ENCODE peak calls at places on chromosomes 12 and 14, in ten cellular contexts. K is renal cortical epithelial cell; D is T follicular helper cell; O is iris pigment epithelial cell; U is germinal center; I is GM13977; A is NT2/D1; M is CD4-positive, alpha-beta T cell; Z is left cardiac atrium; W is retina. Q is an unnamed sample.
A peak's percentile ranks its signal among the peaks of the same experiment; 100 is the strongest.

GRCh38 chr12:61546296-61546695 is 713.9 kb upstream of the USP15 start:
- DNase-seq in K (no peak), D (no peak), O (no peak), U (no peak), I (no peak), A (no peak), M (no peak), Z (no peak), W (no peak), Q (no peak)

GRCh38 chr12:127280393-127281275 is 986.3 kb upstream of the TMEM132C start:
- DNase-seq in K (no peak), D (peak; percentile 30), O (no peak), U (peak; percentile 57), I (peak; percentile 40), A (peak; percentile 50), M (peak; percentile 48), Z (peak; percentile 46), W (peak; percentile 78), Q (no peak)

GRCh38 chr12:112122823-112123690 is 2.3 kb upstream of the TRAFD1 start:
- DNase-seq in K (no peak), D (no peak), O (peak; percentile 95), U (no peak), I (no peak), A (no peak), M (no peak), Z (no peak), W (no peak), Q (no peak)

GRCh38 chr14:30988509-30988908 is 36.9 kb upstream of the AP4S1 start:
- DNase-seq in K (peak; percentile 48), D (no peak), O (peak; percentile 67), U (no peak), I (no peak), A (no peak), M (no peak), Z (no peak), W (no peak), Q (no peak)

GRCh38 chr12:125142601-125143000 is 77.4 kb downstream of the AACS start:
- DNase-seq in K (no peak), D (no peak), O (no peak), U (no peak), I (no peak), A (no peak), M (no peak), Z (no peak), W (no peak), Q (no peak)

GRCh38 chr14:89680156-89680555 is 263.1 kb upstream of the FOXN3 start:
- DNase-seq in K (no peak), D (no peak), O (no peak), U (no peak), I (no peak), A (no peak), M (no peak), Z (no peak), W (no peak), Q (no peak)

GRCh38 chr14:42884100-42884499 is 1277.4 kb downstream of the LRFN5 start:
- DNase-seq in K (peak; percentile 97), D (no peak), O (peak; percentile 91), U (no peak), I (no peak), A (no peak), M (no peak), Z (no peak), W (no peak), Q (no peak)

GRCh38 chr14:94707494-94707893 is 62.4 kb downstream of the GSC start:
- DNase-seq in K (no peak), D (no peak), O (no peak), U (no peak), I (no peak), A (peak; percentile 66), M (no peak), Z (no peak), W (no peak), Q (no peak)

GRCh38 chr14:22512106-22512814 is 76.8 kb downstream of the DAD1 start:
- DNase-seq in K (no peak), D (no peak), O (no peak), U (no peak), I (no peak), A (no peak), M (no peak), Z (no peak), W (no peak), Q (no peak)

GRCh38 chr14:42460673-42461072 is 854.0 kb downstream of the LRFN5 start:
- DNase-seq in K (no peak), D (no peak), O (no peak), U (no peak), I (no peak), A (no peak), M (no peak), Z (no peak), W (no peak), Q (no peak)

GRCh38 chr14:68409355-68409754 is 383.5 kb downstream of the ZFP36L1 start:
- DNase-seq in K (no peak), D (no peak), O (peak; percentile 38), U (no peak), I (no peak), A (no peak), M (no peak), Z (no peak), W (no peak), Q (no peak)

GRCh38 chr12:130633771-130634170 is 82.3 kb downstream of the RIMBP2 start:
- DNase-seq in K (peak; percentile 33), D (no peak), O (no peak), U (no peak), I (no peak), A (peak; percentile 80), M (no peak), Z (no peak), W (peak; percentile 85), Q (no peak)